ENCODE peak calls at places on chromosomes 6 and 20, in nine cellular contexts. K, B, D, I, Z, A, T, L and O are unnamed samples.

GRCh38 chr6:93417421-93417996 is 1.9 kb downstream of the EPHA7 start:
- DNase-seq in K (no peak), D (no peak), B (no peak), A (peak; percentile 40), Z (no peak), L (no peak), T (peak; percentile 4), I (no peak), O (no peak)

GRCh38 chr6:8556370-8557018 is 121.1 kb upstream of the SLC35B3 start:
- DNase-seq in D (peak; percentile 86), L (peak; percentile 84), T (no peak), Z (no peak), I (peak; percentile 13), B (no peak), A (no peak), K (no peak), O (no peak)

GRCh38 chr20:19783966-19784401 is 25.9 kb downstream of the RIN2 start:
- DNase-seq in B (peak; percentile 72), I (no peak), A (no peak), Z (no peak), T (no peak), K (no peak), L (peak; percentile 50), D (peak; percentile 74), O (no peak)

GRCh38 chr20:3929713-3930060 is 40.5 kb downstream of the PANK2 start:
- DNase-seq in Z (no peak), I (no peak), L (no peak), D (no peak), B (no peak), A (no peak), K (no peak), T (no peak), O (no peak)

GRCh38 chr6:146200136-146200708 is 171.4 kb downstream of the GRM1 start:
- DNase-seq in I (peak; percentile 47), K (no peak), T (no peak), D (no peak), L (no peak), Z (no peak), A (no peak), B (no peak), O (no peak)

GRCh38 chr6:80962382-80962781 is 790.1 kb downstream of the TENT5A start:
- DNase-seq in A (no peak), K (no peak), L (no peak), D (no peak), I (no peak), B (no peak), Z (no peak), T (peak; percentile 9), O (no peak)

GRCh38 chr6:17725083-17725482 is 18.4 kb upstream of the NUP153 start:
- DNase-seq in B (peak; percentile 77), I (no peak), K (no peak), Z (no peak), T (peak; percentile 61), L (no peak), A (no peak), D (no peak), O (peak; percentile 87)

GRCh38 chr6:88807622-88808021 is 155.8 kb downstream of the RNGTT start:
- DNase-seq in T (no peak), I (no peak), B (no peak), Z (no peak), D (no peak), K (no peak), A (no peak), L (no peak), O (no peak)

GRCh38 chr6:100267721-100268123 is 197.0 kb downstream of the SIM1 start:
- DNase-seq in Z (no peak), T (no peak), A (no peak), D (no peak), B (no peak), I (peak; percentile 27), L (no peak), K (no peak), O (no peak)

GRCh38 chr6:73985891-73986290 is 289.9 kb downstream of the CD109 start:
- DNase-seq in Z (no peak), A (no peak), L (no peak), B (no peak), I (peak; percentile 12), K (no peak), D (peak; percentile 45), T (no peak), O (peak; percentile 21)

GRCh38 chr6:35370799-35371493 is 28.6 kb downstream of the PPARD start:
- DNase-seq in L (no peak), I (peak; percentile 56), B (no peak), T (no peak), K (no peak), Z (no peak), A (no peak), D (no peak), O (no peak)

GRCh38 chr20:31666258-31667042 is 28.7 kb downstream of the COX4I2 start:
- DNase-seq in A (no peak), L (no peak), Z (peak; percentile 68), T (no peak), D (no peak), B (peak; percentile 66), I (no peak), K (no peak), O (peak; percentile 57)

GRCh38 chr20:19973920-19974620 is 43.1 kb upstream of the NAA20 start:
- DNase-seq in K (no peak), D (peak; percentile 79), Z (peak; percentile 86), B (peak; percentile 76), T (no peak), I (peak; percentile 81), L (no peak), A (peak; percentile 82), O (no peak)

GRCh38 chr6:150651808-150652473 is 52.3 kb downstream of the PLEKHG1 start:
- DNase-seq in A (no peak), I (no peak), K (no peak), L (no peak), Z (no peak), D (no peak), B (no peak), T (no peak), O (no peak)

GRCh38 chr6:36650848-36651247 is 27.7 kb upstream of the CDKN1A start:
- DNase-seq in A (no peak), Z (no peak), D (no peak), B (no peak), T (peak; percentile 30), I (no peak), K (no peak), L (no peak), O (no peak)

GRCh38 chr6:84078335-84078734 is 44.8 kb downstream of the MRAP2 start:
- DNase-seq in B (no peak), D (no peak), A (no peak), T (no peak), I (no peak), L (no peak), Z (no peak), K (no peak), O (no peak)

GRCh38 chr20:11689262-11689661 is 228.4 kb upstream of the BTBD3 start:
- DNase-seq in I (no peak), Z (no peak), A (no peak), B (no peak), D (no peak), T (no peak), L (no peak), K (no peak), O (no peak)

GRCh38 chr20:11691766-11692165 is 225.9 kb upstream of the BTBD3 start:
- DNase-seq in K (no peak), T (no peak), B (no peak), D (no peak), L (no peak), I (no peak), Z (no peak), A (no peak), O (no peak)

GRCh38 chr20:11686195-11686594 is 231.5 kb upstream of the BTBD3 start:
- DNase-seq in Z (no peak), K (no peak), D (no peak), I (no peak), T (no peak), A (no peak), B (no peak), L (no peak), O (no peak)

GRCh38 chr20:11686900-11687543 is 230.7 kb upstream of the BTBD3 start:
- DNase-seq in Z (peak; percentile 51), K (no peak), I (no peak), L (no peak), A (no peak), B (peak; percentile 59), D (peak; percentile 21), T (peak; percentile 14), O (peak; percentile 59)

GRCh38 chr20:11687546-11688292 is 230.0 kb upstream of the BTBD3 start:
- DNase-seq in K (no peak), A (no peak), L (no peak), B (no peak), I (no peak), D (no peak), T (peak; percentile 32), Z (no peak), O (no peak)
- H3K4me3 ChIP-seq in K (peak overlapping the region; percentile 32), A (no peak overlapping the region), L (no peak overlapping the region), B (no peak overlapping the region), I (no peak overlapping the region), D (no peak overlapping the region), T (no peak overlapping the region), Z (no peak overlapping the region), O (no peak overlapping the region)

GRCh38 chr6:168035661-168036616 is 38.5 kb downstream of the KIF25 start:
- DNase-seq in K (no peak), B (peak; percentile 60), L (no peak), Z (no peak), A (no peak), D (peak; percentile 33), T (peak; percentile 20), I (no peak), O (peak; percentile 51)
- H3K4me3 ChIP-seq in K (peak overlapping the region; percentile 4), B (peak overlapping the region; percentile 9), L (peak overlapping the region; percentile 35), Z (peak overlapping the region; percentile 56), A (peak overlapping the region; percentile 18), D (peak overlapping the region; percentile 31), T (peak overlapping the region; percentile 42), I (peak overlapping the region; percentile 41), O (peak overlapping the region; percentile 1)

DNA sequence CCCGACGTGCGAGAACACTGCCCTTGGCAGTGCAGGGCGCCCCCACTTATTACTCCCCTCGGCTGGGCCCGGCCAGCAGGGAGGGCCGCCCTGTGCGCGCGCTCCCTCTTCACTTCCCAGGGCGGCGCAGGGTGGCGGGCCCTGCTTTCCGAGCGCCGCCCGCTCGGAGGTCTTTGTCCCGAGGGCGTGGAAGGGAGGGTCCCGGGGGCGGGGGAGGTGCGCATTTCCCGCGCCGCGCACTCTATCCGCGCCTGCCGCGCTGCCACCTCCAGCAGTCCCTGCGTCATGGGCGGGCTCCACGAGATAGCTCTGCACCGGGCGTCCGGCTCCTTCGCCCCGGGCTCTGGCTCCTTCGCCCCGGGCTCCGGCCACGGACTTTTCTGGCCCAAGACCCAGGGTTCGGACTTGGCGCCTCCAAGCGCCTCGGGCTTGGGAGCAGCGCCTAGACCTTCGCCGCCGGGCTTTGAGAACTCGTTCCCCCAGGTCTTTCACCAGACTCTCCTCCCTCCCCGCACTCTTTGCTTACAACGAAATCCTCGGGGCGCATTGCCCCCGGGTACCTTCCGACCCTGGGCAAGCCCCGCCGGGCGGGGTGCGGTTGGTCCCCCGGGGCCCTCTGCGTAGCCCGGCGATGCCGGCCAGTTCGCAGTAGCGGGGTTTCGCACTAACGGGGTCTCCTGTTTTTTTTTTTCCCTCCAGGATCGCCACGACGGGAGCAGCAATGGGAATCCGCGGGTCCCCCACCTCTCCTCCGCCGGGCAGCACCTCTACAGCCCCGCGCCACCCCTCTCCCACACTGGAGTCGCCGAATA is 1.6 kb downstream of the TFAP2C start:
- DNase-seq in D (peak; percentile 71), A (no peak), B (no peak), K (no peak), T (no peak), Z (no peak), L (no peak), I (no peak), O (peak; percentile 88)
- H3K4me3 ChIP-seq in D (peak overlapping the region; percentile 58), A (no peak overlapping the region), B (peak overlapping the region; percentile 9), K (peak overlapping the region; percentile 78), T (peak overlapping the region; percentile 75), Z (peak overlapping the region; percentile 56), L (peak overlapping the region; percentile 98), I (peak overlapping the region; percentile 47), O (peak overlapping the region; percentile 90)

GRCh38 chr20:49482621-49483017 is at the start of gene KCNB1:
- DNase-seq in B (peak; percentile 77), A (peak; percentile 90), T (peak; percentile 92), I (no peak), D (peak; percentile 6), Z (peak; percentile 83), K (peak; percentile 58), L (no peak), O (peak; percentile 99)
- H3K4me3 ChIP-seq in B (no peak within 1 kb of the TSS), A (no peak within 1 kb of the TSS), T (no peak within 1 kb of the TSS), I (peak within 1 kb of the TSS; percentile 30), D (no peak within 1 kb of the TSS), Z (peak within 1 kb of the TSS; percentile 65), K (peak within 1 kb of the TSS; percentile 50), L (no peak within 1 kb of the TSS), O (peak within 1 kb of the TSS; percentile 56)